ENCODE peak calls at places on chromosomes 12 and 14, in eight cellular contexts. Q is AG10803, B is sigmoid colon, U is retinal pigment epithelial cell, C is Caco-2, E is endodermal cell, F is mucosa of descending colon, W is colonic mucosa. M is an unnamed sample.

GRCh38 chr12:121285856-121286255 is 10.7 kb downstream of the CAMKK2 start:
- DNase-seq in Q (no peak), B (no peak), U (no peak), C (no peak), E (no peak), F (no peak), W (no peak), M (no peak)

GRCh38 chr14:95359974-95360826 is 40.5 kb upstream of the CLMN start:
- DNase-seq in Q (no peak), B (no peak), U (no peak), C (no peak), E (peak), F (no peak), W (no peak), M (no peak)

GRCh38 chr12:57127101-57127709 is 1.1 kb upstream of the LRP1 start:
- DNase-seq in Q (no peak), B (peak), U (no peak), C (peak), E (peak), F (peak), W (peak), M (peak)

GRCh38 chr12:108855284-108856169 is 1.9 kb downstream of the SSH1 start:
- DNase-seq in Q (no peak), B (no peak), U (no peak), C (peak), E (no peak), F (no peak), W (no peak), M (no peak)

GRCh38 chr14:99524091-99524661 is 43.0 kb downstream of the CCNK start:
- DNase-seq in Q (no peak), B (no peak), U (no peak), C (no peak), E (no peak), F (no peak), W (peak), M (no peak)

GRCh38 chr14:24430143-24430681 is 458 bp downstream of the KHNYN start:
- DNase-seq in Q (peak), B (peak), U (no peak), C (peak), E (peak), F (peak), W (peak), M (peak)

GRCh38 chr12:3409662-3410061 is 81.3 kb upstream of the PRMT8 start:
- DNase-seq in Q (no peak), B (no peak), U (no peak), C (no peak), E (peak), F (no peak), W (no peak), M (no peak)

GRCh38 chr12:66662179-66662578 is 16.7 kb downstream of the GRIP1 start:
- DNase-seq in Q (no peak), B (no peak), U (no peak), C (no peak), E (no peak), F (no peak), W (no peak), M (no peak)

GRCh38 chr14:87960013-87960787 is 32.8 kb downstream of the GALC start:
- DNase-seq in Q (no peak), B (no peak), U (no peak), C (no peak), E (no peak), F (no peak), W (no peak), M (no peak)

GRCh38 chr12:26937863-26938659 is at the start of the genes FGFR1OP2 and INTS13:
- DNase-seq in Q (peak), B (peak), U (peak), C (peak), E (peak), F (peak), W (peak), M (peak)

GRCh38 chr12:100566887-100567637 is 6.4 kb upstream of the GAS2L3 start:
- DNase-seq in Q (no peak), B (no peak), U (no peak), C (no peak), E (no peak), F (peak), W (peak), M (no peak)

GRCh38 chr14:50772361-50772760 is 58.6 kb downstream of the NIN start:
- DNase-seq in Q (peak), B (no peak), U (no peak), C (no peak), E (no peak), F (no peak), W (no peak), M (no peak)

GRCh38 chr12:40144023-40144422 is 38.1 kb upstream of the SLC2A13 start:
- DNase-seq in Q (no peak), B (no peak), U (no peak), C (no peak), E (no peak), F (no peak), W (no peak), M (no peak)

GRCh38 chr12:105706321-105706972 is 376.0 kb downstream of the C12orf75 start:
- DNase-seq in Q (peak), B (no peak), U (no peak), C (no peak), E (peak), F (no peak), W (no peak), M (no peak)
- H3K4me3 ChIP-seq in Q (no peak), B (no peak), U (no peak), C (no peak), E (no peak), F (no peak), W (no peak), M (no peak)

GRCh38 chr12:54390668-54391551 is 6.4 kb upstream of the ZNF385A start:
- DNase-seq in Q (no peak), B (no peak), U (no peak), C (peak), E (peak), F (peak), W (no peak), M (no peak)
- TF ChIP-seq CTCF in Q (no peak), B (no peak), U (peak), C (peak), E (peak), F (no peak), W (no peak), M (no peak)

DNA sequence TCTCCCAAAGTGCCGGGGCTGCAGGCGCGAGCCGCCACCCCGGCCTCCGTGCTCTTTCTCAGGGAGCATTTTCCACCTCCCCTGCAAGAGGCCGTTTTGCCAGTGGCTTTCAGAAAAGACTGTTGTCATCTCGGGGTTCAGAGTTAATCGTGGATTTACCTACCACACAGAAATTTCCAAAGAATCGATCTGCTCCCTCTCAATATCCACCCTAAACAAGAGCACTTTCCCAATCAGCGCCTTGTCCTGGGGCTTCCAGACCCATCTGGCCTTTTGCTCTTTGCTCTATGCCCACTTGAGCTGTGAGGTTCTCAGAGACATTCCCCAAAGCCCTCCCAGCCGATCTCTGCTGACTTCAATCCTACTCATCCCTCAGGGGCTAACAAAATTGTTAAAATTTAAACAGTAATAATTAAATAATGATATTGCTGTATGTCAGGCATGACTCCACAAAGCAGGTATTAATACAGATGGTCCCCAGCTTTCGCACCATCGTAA is 86.6 kb downstream of the NINJ2 start:
- DNase-seq in Q (no peak), B (peak), U (no peak), C (no peak), E (peak), F (no peak), W (no peak), M (no peak)
- H3K4me3 ChIP-seq in Q (no peak), B (no peak), U (no peak), C (no peak), E (no peak), F (no peak), W (no peak), M (peak)

DNA sequence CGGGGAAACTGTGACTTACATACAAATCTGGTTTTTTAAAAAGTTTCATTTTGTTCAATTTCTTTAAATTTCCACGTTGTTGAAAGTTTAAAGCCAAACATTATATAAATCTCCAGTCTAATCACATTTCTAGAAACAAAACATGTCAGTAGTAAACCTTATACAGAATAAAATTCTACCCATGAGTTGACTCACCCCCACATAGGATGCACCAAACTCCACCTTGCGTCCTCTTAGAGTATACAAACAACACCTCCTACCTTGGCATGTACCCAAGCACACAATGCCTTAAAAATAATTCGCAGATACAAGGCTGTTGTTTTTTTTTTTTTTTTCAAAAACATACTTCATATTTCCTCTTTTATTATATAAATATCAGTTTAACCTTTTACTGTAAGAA is 3.4 kb downstream of the FBXL14 start:
- DNase-seq in Q (no peak), B (no peak), U (no peak), C (no peak), E (no peak), F (peak), W (peak), M (no peak)
- TF ChIP-seq CTCF in Q (peak), B (no peak), U (peak), C (no peak), E (peak), F (peak), W (no peak), M (no peak)

GRCh38 chr12:110039085-110039807 is 9.1 kb downstream of the C12orf76 start:
- DNase-seq in Q (peak), B (no peak), U (no peak), C (peak), E (peak), F (peak), W (peak), M (no peak)
- H3K4me3 ChIP-seq in Q (no peak), B (no peak), U (no peak), C (no peak), E (no peak), F (no peak), W (no peak), M (no peak)

DNA sequence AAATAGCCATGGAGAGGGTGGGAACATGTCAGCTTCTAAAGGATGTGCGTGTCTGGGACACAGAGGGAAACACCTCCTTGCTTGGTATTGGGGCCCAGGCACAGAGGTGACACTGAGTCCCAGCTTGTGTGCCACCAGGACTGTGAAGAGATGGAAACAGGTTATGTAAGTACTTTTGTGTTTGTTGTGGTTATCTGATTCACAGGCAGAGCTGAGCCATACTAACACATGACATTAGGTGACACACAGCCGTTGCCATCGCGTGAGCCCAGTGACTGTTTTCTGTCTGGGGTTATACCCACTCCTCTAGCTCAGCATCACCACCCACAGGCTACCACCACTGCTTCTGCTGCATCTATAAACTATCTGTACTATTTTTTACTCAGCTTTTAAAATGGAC is 12.1 kb upstream of the FLVCR2 start:
- DNase-seq in Q (peak), B (no peak), U (no peak), C (no peak), E (no peak), F (no peak), W (no peak), M (no peak)
- TF ChIP-seq CTCF in Q (no peak), B (no peak), U (no peak), C (no peak), E (no peak), F (no peak), W (no peak), M (no peak)

DNA sequence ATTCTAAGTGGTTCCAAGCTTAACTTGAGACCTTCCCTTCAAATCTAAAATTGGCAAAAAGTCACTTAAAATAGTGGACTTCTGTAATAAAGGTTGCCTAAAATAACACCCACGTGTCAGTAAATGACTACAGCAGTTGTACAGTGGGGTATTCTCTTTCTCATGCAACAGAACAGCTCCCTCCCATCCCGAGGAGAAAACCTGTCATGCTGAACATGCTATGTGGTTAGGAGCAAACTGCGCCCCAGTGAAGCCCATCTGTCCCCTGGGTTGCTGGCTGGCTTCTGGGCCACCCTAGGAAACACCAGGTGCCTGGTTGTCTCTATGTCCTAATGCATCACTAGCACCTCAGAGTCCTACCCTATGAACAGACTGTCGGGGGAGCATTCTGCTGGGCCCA is 2.7 kb downstream of the BTBD6 start:
- DNase-seq in Q (no peak), B (no peak), U (no peak), C (no peak), E (no peak), F (no peak), W (no peak), M (no peak)
- H3K4me3 ChIP-seq in Q (no peak), B (no peak), U (no peak), C (no peak), E (no peak), F (no peak), W (no peak), M (no peak)

GRCh38 chr14:60327447-60328331 is 78.7 kb downstream of the PPM1A start:
- DNase-seq in Q (peak), B (no peak), U (no peak), C (peak), E (peak), F (peak), W (peak), M (peak)
- TF ChIP-seq CTCF in Q (no peak), B (no peak), U (peak), C (no peak), E (peak), F (no peak), W (no peak), M (no peak)

GRCh38 chr14:81323094-81323493 is 77.0 kb downstream of the STON2 start:
- DNase-seq in Q (no peak), B (no peak), U (no peak), C (no peak), E (peak), F (no peak), W (no peak), M (no peak)
- H3K4me3 ChIP-seq in Q (no peak), B (no peak), U (peak), C (peak), E (peak), F (no peak), W (no peak), M (no peak)